ENCODE peak calls at places on chromosome 14, in ten cellular contexts. One of them, this sample, is unnamed.

GRCh38 chr14:51087024-51087423 is 7.9 kb downstream of the TRIM9 start:
- DNase-seq in CD4-positive, alpha-beta T cell: no peak
- DNase-seq in cardiac muscle cell: no peak
- DNase-seq in colonic mucosa: peak
- DNase-seq in uterus: peak
- DNase-seq in K562: peak
- DNase-seq in left lung: no peak
- DNase-seq in astrocyte: no peak
- DNase-seq in neural progenitor cell: no peak
- DNase-seq in fibroblast of lung: no peak
- DNase-seq in this sample: no peak

GRCh38 chr14:86462193-86462592 is 932.2 kb downstream of the FLRT2 start:
- DNase-seq in colonic mucosa: peak
- DNase-seq in K562: peak
- DNase-seq in fibroblast of lung: peak
- DNase-seq in left lung: no peak
- DNase-seq in uterus: no peak
- DNase-seq in CD4-positive, alpha-beta T cell: no peak
- DNase-seq in neural progenitor cell: peak
- DNase-seq in cardiac muscle cell: peak
- DNase-seq in astrocyte: no peak
- DNase-seq in this sample: no peak

GRCh38 chr14:70833884-70834283 is 24.6 kb upstream of the MAP3K9 start:
- DNase-seq in colonic mucosa: no peak
- DNase-seq in fibroblast of lung: no peak
- DNase-seq in K562: no peak
- DNase-seq in uterus: no peak
- DNase-seq in cardiac muscle cell: no peak
- DNase-seq in astrocyte: no peak
- DNase-seq in CD4-positive, alpha-beta T cell: no peak
- DNase-seq in left lung: no peak
- DNase-seq in neural progenitor cell: no peak
- DNase-seq in this sample: no peak

GRCh38 chr14:43956741-43957140 is 550.3 kb downstream of the FSCB start:
- DNase-seq in neural progenitor cell: no peak
- DNase-seq in astrocyte: no peak
- DNase-seq in K562: no peak
- DNase-seq in left lung: no peak
- DNase-seq in uterus: no peak
- DNase-seq in CD4-positive, alpha-beta T cell: no peak
- DNase-seq in cardiac muscle cell: no peak
- DNase-seq in fibroblast of lung: no peak
- DNase-seq in colonic mucosa: no peak
- DNase-seq in this sample: no peak

GRCh38 chr14:103391048-103391447 is 5.8 kb downstream of the MARK3 start:
- DNase-seq in uterus: no peak
- DNase-seq in cardiac muscle cell: peak
- DNase-seq in left lung: no peak
- DNase-seq in neural progenitor cell: peak
- DNase-seq in fibroblast of lung: peak
- DNase-seq in K562: peak
- DNase-seq in CD4-positive, alpha-beta T cell: peak
- DNase-seq in colonic mucosa: no peak
- DNase-seq in astrocyte: peak
- DNase-seq in this sample: no peak

GRCh38 chr14:22159049-22159448 is 430.0 kb downstream of the DAD1 start:
- DNase-seq in uterus: no peak
- DNase-seq in neural progenitor cell: no peak
- DNase-seq in left lung: no peak
- DNase-seq in K562: no peak
- DNase-seq in astrocyte: no peak
- DNase-seq in cardiac muscle cell: no peak
- DNase-seq in fibroblast of lung: no peak
- DNase-seq in colonic mucosa: no peak
- DNase-seq in CD4-positive, alpha-beta T cell: no peak
- DNase-seq in this sample: no peak

GRCh38 chr14:92670177-92670576 is 78.2 kb downstream of the LGMN start:
- DNase-seq in cardiac muscle cell: no peak
- DNase-seq in colonic mucosa: no peak
- DNase-seq in fibroblast of lung: peak
- DNase-seq in left lung: no peak
- DNase-seq in K562: no peak
- DNase-seq in uterus: no peak
- DNase-seq in astrocyte: peak
- DNase-seq in CD4-positive, alpha-beta T cell: no peak
- DNase-seq in neural progenitor cell: no peak
- DNase-seq in this sample: no peak

GRCh38 chr14:45699451-45699850 is 446.4 kb upstream of the MIS18BP1 start:
- DNase-seq in astrocyte: peak
- DNase-seq in uterus: no peak
- DNase-seq in cardiac muscle cell: peak
- DNase-seq in left lung: no peak
- DNase-seq in fibroblast of lung: no peak
- DNase-seq in CD4-positive, alpha-beta T cell: no peak
- DNase-seq in colonic mucosa: no peak
- DNase-seq in neural progenitor cell: no peak
- DNase-seq in K562: no peak
- DNase-seq in this sample: no peak

GRCh38 chr14:71070169-71070568 is 162.9 kb downstream of the PCNX1 start:
- DNase-seq in astrocyte: no peak
- DNase-seq in neural progenitor cell: no peak
- DNase-seq in fibroblast of lung: no peak
- DNase-seq in cardiac muscle cell: no peak
- DNase-seq in K562: no peak
- DNase-seq in CD4-positive, alpha-beta T cell: no peak
- DNase-seq in left lung: no peak
- DNase-seq in colonic mucosa: no peak
- DNase-seq in uterus: no peak
- DNase-seq in this sample: no peak

GRCh38 chr14:55062517-55063351 is 11.3 kb downstream of the MAPK1IP1L start:
- DNase-seq in astrocyte: no peak
- DNase-seq in colonic mucosa: no peak
- DNase-seq in neural progenitor cell: no peak
- DNase-seq in K562: no peak
- DNase-seq in cardiac muscle cell: no peak
- DNase-seq in CD4-positive, alpha-beta T cell: no peak
- DNase-seq in fibroblast of lung: no peak
- DNase-seq in left lung: no peak
- DNase-seq in uterus: no peak
- DNase-seq in this sample: no peak

GRCh38 chr14:91311284-91311662 is 66.8 kb upstream of the GPR68 start:
- DNase-seq in colonic mucosa: peak
- DNase-seq in left lung: no peak
- DNase-seq in neural progenitor cell: no peak
- DNase-seq in astrocyte: no peak
- DNase-seq in uterus: no peak
- DNase-seq in CD4-positive, alpha-beta T cell: peak
- DNase-seq in K562: no peak
- DNase-seq in cardiac muscle cell: no peak
- DNase-seq in fibroblast of lung: no peak
- DNase-seq in this sample: no peak

GRCh38 chr14:76101980-76102379 is 49.7 kb upstream of the GPATCH2L start:
- DNase-seq in fibroblast of lung: no peak
- DNase-seq in astrocyte: no peak
- DNase-seq in neural progenitor cell: no peak
- DNase-seq in K562: no peak
- DNase-seq in left lung: no peak
- DNase-seq in colonic mucosa: no peak
- DNase-seq in CD4-positive, alpha-beta T cell: no peak
- DNase-seq in uterus: no peak
- DNase-seq in cardiac muscle cell: no peak
- DNase-seq in this sample: no peak

GRCh38 chr14:76109087-76109880 is 42.4 kb upstream of the GPATCH2L start:
- DNase-seq in neural progenitor cell: no peak
- DNase-seq in astrocyte: no peak
- DNase-seq in colonic mucosa: no peak
- DNase-seq in cardiac muscle cell: no peak
- DNase-seq in fibroblast of lung: no peak
- DNase-seq in CD4-positive, alpha-beta T cell: no peak
- DNase-seq in uterus: no peak
- DNase-seq in left lung: no peak
- DNase-seq in K562: no peak
- DNase-seq in this sample: no peak

GRCh38 chr14:76101384-76101783 is 50.3 kb upstream of the GPATCH2L start:
- DNase-seq in CD4-positive, alpha-beta T cell: no peak
- DNase-seq in left lung: no peak
- DNase-seq in neural progenitor cell: no peak
- DNase-seq in K562: no peak
- DNase-seq in astrocyte: no peak
- DNase-seq in colonic mucosa: no peak
- DNase-seq in cardiac muscle cell: no peak
- DNase-seq in fibroblast of lung: peak
- DNase-seq in uterus: no peak
- DNase-seq in this sample: no peak

GRCh38 chr14:76106188-76106587 is 45.5 kb upstream of the GPATCH2L start:
- DNase-seq in cardiac muscle cell: no peak
- DNase-seq in astrocyte: no peak
- DNase-seq in CD4-positive, alpha-beta T cell: no peak
- DNase-seq in fibroblast of lung: no peak
- DNase-seq in colonic mucosa: no peak
- DNase-seq in left lung: no peak
- DNase-seq in K562: no peak
- DNase-seq in uterus: no peak
- DNase-seq in neural progenitor cell: no peak
- DNase-seq in this sample: no peak

DNA sequence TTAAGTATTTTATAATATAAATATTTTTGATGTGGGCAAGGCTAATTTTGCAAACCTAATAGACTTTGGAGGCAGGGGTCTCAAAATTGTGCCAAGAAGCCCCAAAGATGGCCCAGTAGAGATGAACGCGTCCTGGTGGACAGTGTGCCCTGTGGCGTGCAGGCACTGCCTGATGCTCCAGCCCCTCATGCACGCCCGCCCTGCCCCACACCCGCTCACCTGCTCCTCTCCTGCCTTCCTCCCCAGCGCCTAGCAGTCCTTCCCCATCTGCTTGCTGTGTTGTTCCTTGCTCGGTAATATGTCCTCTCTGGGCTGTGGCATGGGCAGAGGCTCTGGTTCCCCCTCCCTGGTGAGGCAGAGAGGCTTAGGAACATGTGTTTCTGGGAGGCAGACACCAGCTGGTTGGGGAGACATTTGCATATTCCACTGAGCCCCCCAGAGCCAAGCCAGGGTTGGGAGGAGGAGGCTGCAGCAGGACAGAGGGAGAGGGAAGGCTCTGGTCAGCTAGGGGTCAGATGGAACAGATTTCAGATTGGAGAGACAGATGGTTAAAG is 46.8 kb upstream of the GPATCH2L start:
- DNase-seq in uterus: no peak
- DNase-seq in K562: no peak
- DNase-seq in cardiac muscle cell: no peak
- DNase-seq in CD4-positive, alpha-beta T cell: no peak
- DNase-seq in fibroblast of lung: no peak
- DNase-seq in neural progenitor cell: no peak
- DNase-seq in colonic mucosa: no peak
- DNase-seq in astrocyte: no peak
- DNase-seq in left lung: no peak
- DNase-seq in this sample: no peak
- TF ChIP-seq CTCF in uterus: no peak
- TF ChIP-seq CTCF in K562: no peak
- TF ChIP-seq CTCF in cardiac muscle cell: no peak
- TF ChIP-seq CTCF in CD4-positive, alpha-beta T cell: no peak
- TF ChIP-seq CTCF in fibroblast of lung: no peak
- TF ChIP-seq CTCF in neural progenitor cell: no peak
- TF ChIP-seq CTCF in colonic mucosa: no peak
- TF ChIP-seq CTCF in astrocyte: no peak
- TF ChIP-seq CTCF in left lung: no peak
- TF ChIP-seq CTCF in this sample: no peak

GRCh38 chr14:104586832-104587620 is 7.5 kb downstream of the C14orf180 start:
- DNase-seq in astrocyte: no peak
- DNase-seq in CD4-positive, alpha-beta T cell: no peak
- DNase-seq in fibroblast of lung: no peak
- DNase-seq in left lung: no peak
- DNase-seq in uterus: no peak
- DNase-seq in neural progenitor cell: no peak
- DNase-seq in colonic mucosa: no peak
- DNase-seq in cardiac muscle cell: no peak
- DNase-seq in K562: no peak
- DNase-seq in this sample: peak
- H3K27ac ChIP-seq in astrocyte: no peak
- H3K27ac ChIP-seq in CD4-positive, alpha-beta T cell: no peak
- H3K27ac ChIP-seq in fibroblast of lung: no peak
- H3K27ac ChIP-seq in left lung: no peak
- H3K27ac ChIP-seq in uterus: no peak
- H3K27ac ChIP-seq in neural progenitor cell: no peak
- H3K27ac ChIP-seq in colonic mucosa: no peak
- H3K27ac ChIP-seq in cardiac muscle cell: peak
- H3K27ac ChIP-seq in K562: no peak
- H3K27ac ChIP-seq in this sample: peak

GRCh38 chr14:89955418-89956293 is at the start of gene TDP1:
- DNase-seq in astrocyte: peak
- DNase-seq in left lung: peak
- DNase-seq in uterus: peak
- DNase-seq in CD4-positive, alpha-beta T cell: peak
- DNase-seq in fibroblast of lung: peak
- DNase-seq in colonic mucosa: peak
- DNase-seq in neural progenitor cell: peak
- DNase-seq in cardiac muscle cell: peak
- DNase-seq in K562: peak
- DNase-seq in this sample: peak

GRCh38 chr14:89952581-89952980 is 1.9 kb downstream of the EFCAB11 start:
- DNase-seq in fibroblast of lung: no peak
- DNase-seq in K562: no peak
- DNase-seq in neural progenitor cell: no peak
- DNase-seq in uterus: no peak
- DNase-seq in astrocyte: no peak
- DNase-seq in left lung: no peak
- DNase-seq in colonic mucosa: no peak
- DNase-seq in CD4-positive, alpha-beta T cell: no peak
- DNase-seq in cardiac muscle cell: no peak
- DNase-seq in this sample: no peak

GRCh38 chr14:89953602-89954001 is 928 bp downstream of the EFCAB11 start:
- DNase-seq in neural progenitor cell: no peak
- DNase-seq in astrocyte: no peak
- DNase-seq in fibroblast of lung: no peak
- DNase-seq in colonic mucosa: no peak
- DNase-seq in K562: no peak
- DNase-seq in CD4-positive, alpha-beta T cell: no peak
- DNase-seq in cardiac muscle cell: no peak
- DNase-seq in left lung: no peak
- DNase-seq in uterus: no peak
- DNase-seq in this sample: no peak

GRCh38 chr14:89955022-89955414 is 488 bp upstream of the EFCAB11 start:
- DNase-seq in colonic mucosa: no peak
- DNase-seq in fibroblast of lung: no peak
- DNase-seq in left lung: no peak
- DNase-seq in astrocyte: no peak
- DNase-seq in K562: no peak
- DNase-seq in neural progenitor cell: no peak
- DNase-seq in CD4-positive, alpha-beta T cell: no peak
- DNase-seq in cardiac muscle cell: no peak
- DNase-seq in uterus: no peak
- DNase-seq in this sample: no peak

GRCh38 chr14:89954045-89955021 is at the start of gene EFCAB11:
- DNase-seq in uterus: peak
- DNase-seq in cardiac muscle cell: peak
- DNase-seq in CD4-positive, alpha-beta T cell: peak
- DNase-seq in K562: peak
- DNase-seq in colonic mucosa: peak
- DNase-seq in neural progenitor cell: peak
- DNase-seq in left lung: peak
- DNase-seq in fibroblast of lung: peak
- DNase-seq in astrocyte: peak
- DNase-seq in this sample: peak
- TF ChIP-seq CTCF in uterus: no peak
- TF ChIP-seq CTCF in cardiac muscle cell: peak
- TF ChIP-seq CTCF in CD4-positive, alpha-beta T cell: no peak
- TF ChIP-seq CTCF in K562: no peak
- TF ChIP-seq CTCF in colonic mucosa: no peak
- TF ChIP-seq CTCF in neural progenitor cell: peak
- TF ChIP-seq CTCF in left lung: no peak
- TF ChIP-seq CTCF in fibroblast of lung: peak
- TF ChIP-seq CTCF in astrocyte: peak
- TF ChIP-seq CTCF in this sample: no peak

GRCh38 chr14:32167907-32168306 is 33.9 kb upstream of the RNU6-7 start:
- DNase-seq in left lung: no peak
- DNase-seq in K562: no peak
- DNase-seq in fibroblast of lung: no peak
- DNase-seq in cardiac muscle cell: no peak
- DNase-seq in colonic mucosa: no peak
- DNase-seq in neural progenitor cell: no peak
- DNase-seq in uterus: no peak
- DNase-seq in CD4-positive, alpha-beta T cell: no peak
- DNase-seq in astrocyte: peak
- DNase-seq in this sample: no peak
- H3K27ac ChIP-seq in left lung: no peak
- H3K27ac ChIP-seq in K562: no peak
- H3K27ac ChIP-seq in fibroblast of lung: no peak
- H3K27ac ChIP-seq in cardiac muscle cell: no peak
- H3K27ac ChIP-seq in colonic mucosa: no peak
- H3K27ac ChIP-seq in neural progenitor cell: no peak
- H3K27ac ChIP-seq in uterus: no peak
- H3K27ac ChIP-seq in CD4-positive, alpha-beta T cell: no peak
- H3K27ac ChIP-seq in astrocyte: no peak
- H3K27ac ChIP-seq in this sample: no peak

This sample was measured in coronary artery.